ENCODE peak calls at places on chromosomes 5 and 9, in six cellular contexts. W is neural progenitor cell, D is bronchial epithelial cell, L is cardiac muscle cell, C is gastrocnemius medialis, I is epithelial cell of esophagus. K is an unnamed sample.

GRCh38 chr9:111052831-111053230 is 14.6 kb upstream of the LPAR1 start:
- DNase-seq in L (no peak), W (no peak), I (peak; percentile 77), C (no peak), D (peak; percentile 82), K (no peak)

GRCh38 chr9:20989923-20990341 is 41.5 kb downstream of the HACD4 start:
- DNase-seq in D (no peak), I (no peak), L (no peak), C (no peak), W (no peak), K (no peak)

GRCh38 chr9:136625101-136626065 is 37.3 kb upstream of the EGFL7 start:
- DNase-seq in I (peak; percentile 71), C (peak; percentile 43), L (peak; percentile 88), D (peak; percentile 41), W (peak; percentile 75), K (no peak)

GRCh38 chr9:101711330-101711941 is 27.0 kb downstream of the GRIN3A start:
- DNase-seq in C (no peak), I (no peak), W (peak; percentile 47), L (no peak), D (no peak), K (no peak)

GRCh38 chr5:30156156-30156555 is 1037.3 kb upstream of the CDH6 start:
- DNase-seq in W (no peak), D (peak; percentile 13), C (no peak), I (peak; percentile 33), L (no peak), K (no peak)

GRCh38 chr9:17521456-17521855 is 57.4 kb upstream of the SH3GL2 start:
- DNase-seq in I (no peak), C (no peak), D (no peak), W (no peak), L (no peak), K (no peak)

GRCh38 chr9:95415158-95415557 is 97.6 kb upstream of the FANCC start:
- DNase-seq in D (no peak), W (no peak), L (no peak), I (no peak), C (no peak), K (no peak)

GRCh38 chr9:122816163-122816867 is 12.1 kb downstream of the PDCL start:
- DNase-seq in I (no peak), C (peak; percentile 10), L (peak; percentile 25), D (no peak), W (no peak), K (no peak)

GRCh38 chr5:135467051-135467625 is 15.0 kb upstream of the TIFAB start:
- DNase-seq in C (no peak), I (no peak), W (no peak), D (no peak), L (no peak), K (no peak)

GRCh38 chr5:137051165-137051564 is 448.0 kb downstream of the SPOCK1 start:
- DNase-seq in C (no peak), W (no peak), L (no peak), I (peak; percentile 45), D (peak; percentile 42), K (no peak)

GRCh38 chr9:132020272-132020671 is 59.4 kb downstream of the MED27 start:
- DNase-seq in W (no peak), I (peak; percentile 56), C (no peak), L (no peak), D (no peak), K (no peak)

GRCh38 chr5:138662599-138662998 is 87.4 kb upstream of the HSPA9 start:
- DNase-seq in W (no peak), C (no peak), I (peak; percentile 22), L (no peak), D (no peak), K (no peak)

GRCh38 chr9:134163374-134164196 is 779 bp downstream of the RNU6ATAC start:
- DNase-seq in L (peak; percentile 61), I (peak; percentile 68), D (peak; percentile 41), C (peak; percentile 45), W (peak; percentile 57), K (peak; percentile 81)

GRCh38 chr5:27308151-27308550 is 269.8 kb upstream of the CDH9 start:
- DNase-seq in W (no peak), D (peak; percentile 85), L (no peak), I (peak; percentile 72), C (no peak), K (no peak)

GRCh38 chr5:131328536-131329186 is 64.8 kb downstream of the CDC42SE2 start:
- DNase-seq in W (no peak), C (no peak), L (peak; percentile 28), D (peak; percentile 88), I (peak; percentile 81), K (no peak)

GRCh38 chr5:120919017-120919416 is 454.9 kb downstream of the PRR16 start:
- DNase-seq in I (peak; percentile 27), D (no peak), C (no peak), W (no peak), L (no peak), K (no peak)

GRCh38 chr5:151132959-151133358 is 24.6 kb downstream of the ANXA6 start:
- DNase-seq in I (no peak), L (no peak), C (no peak), D (no peak), W (no peak), K (no peak)

GRCh38 chr5:107268241-107268640 is 402.5 kb downstream of the EFNA5 start:
- DNase-seq in D (peak; percentile 39), I (no peak), L (no peak), W (no peak), C (no peak), K (no peak)

GRCh38 chr9:126615251-126615790 is 1.6 kb downstream of the LMX1B start:
- DNase-seq in I (peak; percentile 28), W (peak; percentile 55), C (no peak), L (peak; percentile 55), D (peak; percentile 16), K (no peak)

GRCh38 chr9:34185778-34186551 is 7.1 kb downstream of the UBAP1 start:
- DNase-seq in I (peak; percentile 99), W (no peak), D (peak; percentile 100), L (peak; percentile 96), C (peak; percentile 69), K (peak; percentile 17)

DNA sequence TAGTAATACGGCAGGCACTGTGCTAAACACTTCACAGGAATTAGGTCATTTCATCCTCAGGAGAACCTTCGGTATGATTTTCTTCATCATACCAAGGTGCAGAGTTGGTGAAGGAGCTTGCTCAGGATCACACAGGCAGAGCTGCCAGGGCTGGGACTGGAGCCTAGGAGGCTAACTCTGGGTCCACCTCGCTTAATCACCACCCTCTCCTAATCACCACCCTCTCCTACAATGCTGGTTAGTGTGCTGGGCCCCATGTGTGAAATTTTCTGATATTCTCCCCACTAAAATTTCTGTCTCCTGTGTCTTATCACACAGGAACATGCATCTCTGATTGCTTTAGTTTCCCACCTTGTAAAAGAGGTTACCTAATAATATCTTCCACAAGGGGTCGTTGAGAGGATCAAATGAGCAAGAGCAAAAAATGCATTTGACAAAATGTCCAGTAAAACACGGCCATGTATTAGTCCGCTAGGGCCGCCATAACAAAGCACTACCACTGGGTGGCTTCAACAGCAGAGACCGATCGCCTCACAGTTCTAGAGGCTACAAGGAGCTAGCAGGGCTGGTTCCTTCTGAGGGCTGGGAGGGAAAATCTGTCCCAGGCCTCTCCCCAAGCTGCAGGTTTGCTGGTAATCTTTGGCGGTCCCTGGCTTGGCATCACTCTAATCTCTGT is 128.2 kb upstream of the NFIB start:
- DNase-seq in W (peak; percentile 58), C (no peak), I (peak; percentile 18), L (peak; percentile 34), D (no peak), K (no peak)
- TF ChIP-seq CTCF in W (peak; percentile 57), C (no peak), I (peak; percentile 10), L (peak; percentile 34), D (peak; percentile 7), K (peak; percentile 30)

DNA sequence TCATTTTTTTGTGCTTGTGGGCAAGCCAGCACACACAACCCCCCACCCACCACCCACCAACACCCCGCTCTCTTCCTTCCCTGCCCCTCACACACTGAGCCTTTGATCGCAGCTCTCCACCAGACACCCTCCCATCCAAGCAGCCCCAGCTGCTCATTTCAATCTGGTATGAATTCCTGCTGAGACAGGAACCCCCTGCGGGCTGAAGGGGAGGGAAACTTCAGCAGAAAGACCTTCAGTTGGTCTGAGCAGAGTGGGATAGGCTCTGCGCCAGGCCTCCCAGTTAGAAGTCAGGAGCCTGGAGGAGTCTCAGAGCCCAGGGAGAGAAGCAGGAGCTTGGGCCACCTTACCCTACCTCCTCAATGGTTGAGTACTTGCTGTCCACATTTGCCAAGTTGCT is 7.2 kb downstream of the PCDHGC5 start:
- DNase-seq in C (no peak), D (no peak), W (no peak), L (peak; percentile 82), I (no peak), K (no peak)
- H3K4me3 ChIP-seq in C (no peak overlapping the region), D (no peak overlapping the region), W (no peak overlapping the region), L (no peak overlapping the region), I (no peak overlapping the region), K (no peak overlapping the region)

GRCh38 chr9:18568969-18569368 is 95.0 kb downstream of the ADAMTSL1 start:
- DNase-seq in I (no peak), W (no peak), C (no peak), L (no peak), D (no peak), K (no peak)
- TF ChIP-seq CTCF in I (no peak), W (no peak), C (no peak), L (no peak), D (no peak), K (no peak)

DNA sequence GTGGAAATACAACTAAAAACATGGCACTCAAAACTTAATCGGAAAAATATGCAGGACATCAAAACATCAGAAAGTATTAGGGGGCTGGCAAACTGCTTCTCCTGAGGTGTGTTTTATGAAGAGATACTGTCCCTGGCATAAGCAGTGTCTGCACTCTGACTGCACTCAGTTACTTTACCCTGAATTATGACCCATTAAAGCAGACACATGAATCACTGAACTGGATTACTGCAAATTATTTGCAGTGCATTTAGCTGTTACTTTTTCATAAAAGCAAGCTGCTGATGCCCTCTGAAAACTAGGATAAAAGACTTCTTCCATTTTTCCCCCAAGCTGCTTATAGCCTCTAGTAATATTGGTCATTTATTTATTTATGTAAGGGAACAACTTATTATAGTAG is 164.9 kb downstream of the AP3B1 start:
- DNase-seq in D (no peak), L (no peak), W (no peak), I (no peak), C (no peak), K (no peak)
- H3K4me3 ChIP-seq in D (no peak overlapping the region), L (no peak overlapping the region), W (no peak overlapping the region), I (no peak overlapping the region), C (no peak overlapping the region), K (no peak overlapping the region)

GRCh38 chr5:173970878-173971650 is 17.9 kb upstream of the C5orf47 start:
- DNase-seq in C (no peak), I (no peak), W (no peak), D (no peak), L (no peak), K (no peak)
- TF ChIP-seq CTCF in C (peak; percentile 10), I (no peak), W (peak; percentile 13), D (no peak), L (no peak), K (peak; percentile 21)

GRCh38 chr5:155154973-155155372 is 141.4 kb downstream of the KIF4B start:
- DNase-seq in W (no peak), C (no peak), D (no peak), I (no peak), L (no peak), K (no peak)
- H3K4me3 ChIP-seq in W (no peak overlapping the region), C (no peak overlapping the region), D (no peak overlapping the region), I (no peak overlapping the region), L (no peak overlapping the region), K (no peak overlapping the region)

K was measured in GM06990.